ENCODE peak calls at places on chromosomes 16 and 17, in five cellular contexts. Q, N, Y, E and D are unnamed samples.

GRCh38 chr16:30085247-30085646 is 6.5 kb downstream of the TBX6 start:
- DNase-seq in E (peak), Q (no peak), Y (no peak), N (no peak), D (no peak)

GRCh38 chr17:61203765-61204164 is 195.9 kb upstream of the TBX2 start:
- DNase-seq in N (no peak), E (no peak), Y (no peak), Q (no peak), D (no peak)

GRCh38 chr17:40486513-40487370 is 14.7 kb downstream of the TNS4 start:
- DNase-seq in E (peak), N (peak), Q (no peak), Y (peak), D (peak)

GRCh38 chr17:17055286-17056166 is 13.3 kb downstream of the MPRIP start:
- DNase-seq in Y (no peak), Q (no peak), E (no peak), N (no peak), D (no peak)

GRCh38 chr16:83768976-83769375 is 38.8 kb upstream of the HSBP1 start:
- DNase-seq in E (no peak), Y (no peak), Q (no peak), N (no peak), D (peak)

GRCh38 chr16:71709231-71709781 is 15.2 kb downstream of the PHLPP2 start:
- DNase-seq in E (peak), Y (peak), N (peak), Q (no peak), D (peak)

GRCh38 chr17:10499950-10500349 is 18.4 kb downstream of the MYH1 start:
- DNase-seq in E (no peak), Q (no peak), N (peak), Y (no peak), D (no peak)

GRCh38 chr17:61416540-61417363 is 17.1 kb downstream of the TBX2 start:
- DNase-seq in E (peak), N (peak), Q (peak), Y (peak), D (peak)

GRCh38 chr17:81713004-81713555 is 996 bp downstream of the SLC25A10 start:
- DNase-seq in Q (no peak), E (no peak), N (no peak), Y (no peak), D (no peak)

DNA sequence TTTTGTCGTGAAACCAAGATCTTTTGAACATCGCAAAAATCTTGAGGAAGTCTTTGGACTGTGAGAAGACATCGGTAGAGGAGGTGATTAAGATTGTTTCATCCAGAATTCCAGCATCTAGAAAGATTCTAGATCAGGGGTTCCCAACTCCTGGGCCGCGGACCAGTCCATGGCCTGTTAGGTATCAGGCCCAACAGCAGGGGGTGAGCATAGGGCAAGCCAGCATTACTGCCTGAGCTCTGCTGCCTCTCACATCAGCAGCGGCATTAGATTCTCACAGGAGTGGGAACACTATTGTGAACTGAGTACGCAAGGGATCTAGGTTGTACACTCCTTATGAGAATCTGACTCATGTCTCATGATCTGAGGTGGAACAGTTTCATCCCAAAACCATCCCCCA is 600.6 kb upstream of the CDH11 start:
- DNase-seq in N (no peak), E (no peak), Q (no peak), Y (no peak), D (no peak)
- TF ChIP-seq CTCF in N (no peak), E (no peak), Q (no peak), Y (no peak), D (no peak)

DNA sequence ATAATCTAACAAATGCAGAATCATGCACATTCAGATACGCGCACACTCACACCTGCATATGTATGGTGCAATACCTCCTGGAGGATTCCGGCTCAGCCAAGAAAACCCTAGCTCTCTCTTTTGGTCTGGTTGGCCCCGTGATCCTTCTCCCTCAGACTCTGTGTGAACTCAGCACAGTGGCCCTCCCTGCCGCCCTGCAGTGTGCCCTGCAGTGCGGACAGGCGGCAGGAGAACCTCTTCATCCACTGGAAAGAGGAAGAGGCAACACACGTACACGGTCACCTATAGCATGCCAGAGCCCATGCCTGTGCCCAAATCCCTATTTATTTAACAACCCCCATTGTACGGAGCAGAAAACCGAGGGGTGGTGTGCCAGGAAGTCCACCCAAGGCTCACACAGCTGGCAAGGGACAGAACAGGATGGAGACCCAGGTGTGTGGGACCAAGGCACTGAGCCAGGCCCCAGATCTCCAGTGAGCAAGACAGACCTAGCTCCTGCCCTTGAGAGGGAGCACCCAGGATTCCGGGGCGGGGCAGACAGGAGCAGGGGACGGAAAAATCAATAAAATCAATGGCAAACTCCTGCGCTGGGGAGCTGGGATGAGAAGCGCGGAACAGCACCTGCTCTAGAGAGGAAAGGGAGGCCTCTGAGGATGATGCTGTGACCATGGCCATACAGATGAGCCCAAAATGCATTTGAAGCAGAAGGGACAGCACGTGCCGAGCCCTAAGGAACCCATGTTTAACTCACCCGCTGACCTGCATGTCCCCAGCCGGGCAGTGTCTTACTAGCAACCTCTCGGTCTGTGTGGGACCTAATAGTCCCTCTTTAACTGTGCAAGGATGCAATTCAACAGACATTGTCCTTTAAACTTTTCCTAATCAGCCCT is 54.7 kb upstream of the CIBAR2 start:
- DNase-seq in N (no peak), Q (no peak), Y (no peak), E (no peak), D (no peak)
- H3K4me3 ChIP-seq in N (no peak), Q (no peak), Y (no peak), E (no peak), D (no peak)

DNA sequence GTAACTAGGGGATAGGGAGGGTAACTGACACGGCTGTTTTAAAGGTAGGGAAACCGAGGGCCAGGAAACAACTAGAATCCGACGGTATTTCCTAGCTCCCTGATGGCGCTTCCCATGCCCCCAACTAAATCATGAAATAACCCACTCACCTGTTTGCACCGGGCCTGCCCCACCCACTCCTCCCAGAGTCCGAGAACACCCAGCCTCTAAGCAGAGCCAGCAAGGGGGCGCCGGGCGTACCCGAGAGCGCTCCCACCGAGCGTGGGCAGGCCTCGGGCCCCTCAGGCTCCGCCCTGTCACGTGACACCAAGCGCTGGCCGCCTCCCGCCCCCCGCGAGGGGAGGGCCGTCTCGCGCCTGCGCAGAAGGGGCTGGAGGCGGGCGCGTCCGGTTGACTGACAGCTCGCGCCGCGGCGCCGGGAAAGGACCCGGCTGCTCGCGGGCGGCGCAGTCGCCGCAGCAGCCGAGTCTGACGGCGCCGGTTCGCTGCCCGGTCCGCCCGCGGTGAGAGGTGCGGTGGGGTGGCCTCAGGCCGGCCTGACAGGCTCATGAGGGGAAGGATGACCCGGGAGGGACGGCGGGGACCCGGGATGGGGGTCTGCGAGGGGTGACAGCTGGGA is at the start of gene KIAA0513:
- DNase-seq in E (peak), N (peak), Y (peak), Q (no peak), D (peak)
- TF ChIP-seq CTCF in E (peak), N (no peak), Y (peak), Q (peak), D (no peak)

GRCh38 chr16:68282064-68282452 is 17.7 kb downstream of the SLC7A6 start:
- DNase-seq in N (no peak), Y (no peak), E (no peak), Q (no peak), D (no peak)

GRCh38 chr16:68283840-68284595 is 19.7 kb downstream of the SLC7A6 start:
- DNase-seq in E (no peak), Y (no peak), Q (no peak), N (peak), D (no peak)

GRCh38 chr16:68281368-68282063 is 17.2 kb downstream of the SLC7A6 start:
- DNase-seq in Q (no peak), N (no peak), E (no peak), Y (no peak), D (no peak)

GRCh38 chr16:68284847-68285246 is 20.5 kb downstream of the SLC7A6 start:
- DNase-seq in N (no peak), Y (no peak), Q (no peak), E (no peak), D (no peak)

DNA sequence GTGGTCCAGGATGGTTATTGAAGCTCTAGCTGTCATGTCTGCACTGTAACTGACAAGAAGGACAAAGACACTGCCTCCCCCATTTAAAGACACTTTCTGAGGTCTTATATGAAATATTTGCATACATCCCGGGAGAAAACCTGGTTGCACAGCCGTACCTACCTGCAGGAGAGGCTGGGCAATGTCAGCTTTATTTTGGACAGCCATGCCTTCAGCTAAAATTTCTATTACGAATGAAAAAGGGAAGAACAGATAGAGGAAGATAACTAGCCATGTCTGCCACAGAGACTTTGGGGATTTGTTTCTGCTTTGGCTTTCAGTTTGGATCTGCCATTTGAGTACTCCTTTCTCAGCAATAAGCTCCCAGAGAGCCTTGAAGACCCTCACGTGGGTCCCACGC is 19.0 kb downstream of the SLC7A6 start:
- DNase-seq in Y (no peak), Q (no peak), N (no peak), E (no peak), D (no peak)
- H3K4me3 ChIP-seq in Y (no peak), Q (no peak), N (no peak), E (no peak), D (no peak)

GRCh38 chr17:76025294-76025693 is 1.8 kb downstream of the EVPL start:
- DNase-seq in N (no peak), Q (no peak), Y (no peak), E (no peak), D (no peak)

GRCh38 chr17:76023900-76024237 is 3.2 kb downstream of the EVPL start:
- DNase-seq in N (no peak), Y (no peak), E (no peak), Q (no peak), D (no peak)

GRCh38 chr17:76022973-76023899 is 3.9 kb downstream of the EVPL start:
- DNase-seq in Y (no peak), Q (no peak), E (no peak), N (no peak), D (no peak)

GRCh38 chr17:76022285-76022684 is 4.8 kb downstream of the EVPL start:
- DNase-seq in Q (no peak), Y (no peak), N (no peak), E (no peak), D (no peak)

GRCh38 chr17:76024353-76024752 is 2.8 kb downstream of the EVPL start:
- DNase-seq in N (no peak), Y (no peak), Q (no peak), E (no peak), D (no peak)
- TF ChIP-seq CTCF in N (no peak), Y (no peak), Q (no peak), E (no peak), D (no peak)

GRCh38 chr16:67190041-67190440 is at the start of gene EXOC3L1:
- DNase-seq in Q (no peak), E (no peak), N (no peak), Y (no peak), D (no peak)

GRCh38 chr16:67192781-67193260 is 866 bp downstream of the E2F4 start:
- DNase-seq in Q (no peak), N (no peak), Y (no peak), E (no peak), D (no peak)

GRCh38 chr16:67191995-67192681 is at the start of gene E2F4:
- DNase-seq in N (peak), Y (peak), Q (no peak), E (peak), D (peak)

GRCh38 chr16:67190448-67191399 is 788 bp upstream of the EXOC3L1 start:
- DNase-seq in E (peak), Y (peak), N (no peak), Q (no peak), D (peak)

GRCh38 chr16:67191410-67191994 is 453 bp upstream of the E2F4 start:
- DNase-seq in Y (no peak), Q (no peak), E (no peak), N (no peak), D (no peak)
- H3K4me3 ChIP-seq in Y (peak), Q (peak), E (peak), N (peak), D (peak)

GRCh38 chr16:31214705-31215286 is 877 bp downstream of the TRIM72 start:
- DNase-seq in N (no peak), Q (no peak), E (no peak), Y (no peak), D (no peak)
- TF ChIP-seq CTCF in N (no peak), Q (no peak), E (no peak), Y (no peak), D (no peak)

GRCh38 chr17:65183736-65184135 is 46.6 kb downstream of the RGS9 start:
- DNase-seq in E (peak), Y (peak), N (no peak), Q (no peak), D (peak)

GRCh38 chr17:65185686-65186382 is 48.7 kb downstream of the RGS9 start:
- DNase-seq in N (no peak), Q (no peak), Y (no peak), E (no peak), D (no peak)

GRCh38 chr17:65185060-65185459 is 47.9 kb downstream of the RGS9 start:
- DNase-seq in Y (no peak), Q (no peak), E (no peak), N (no peak), D (no peak)

GRCh38 chr17:65182233-65182632 is 45.1 kb downstream of the RGS9 start:
- DNase-seq in E (no peak), Q (no peak), Y (no peak), N (no peak), D (no peak)

DNA sequence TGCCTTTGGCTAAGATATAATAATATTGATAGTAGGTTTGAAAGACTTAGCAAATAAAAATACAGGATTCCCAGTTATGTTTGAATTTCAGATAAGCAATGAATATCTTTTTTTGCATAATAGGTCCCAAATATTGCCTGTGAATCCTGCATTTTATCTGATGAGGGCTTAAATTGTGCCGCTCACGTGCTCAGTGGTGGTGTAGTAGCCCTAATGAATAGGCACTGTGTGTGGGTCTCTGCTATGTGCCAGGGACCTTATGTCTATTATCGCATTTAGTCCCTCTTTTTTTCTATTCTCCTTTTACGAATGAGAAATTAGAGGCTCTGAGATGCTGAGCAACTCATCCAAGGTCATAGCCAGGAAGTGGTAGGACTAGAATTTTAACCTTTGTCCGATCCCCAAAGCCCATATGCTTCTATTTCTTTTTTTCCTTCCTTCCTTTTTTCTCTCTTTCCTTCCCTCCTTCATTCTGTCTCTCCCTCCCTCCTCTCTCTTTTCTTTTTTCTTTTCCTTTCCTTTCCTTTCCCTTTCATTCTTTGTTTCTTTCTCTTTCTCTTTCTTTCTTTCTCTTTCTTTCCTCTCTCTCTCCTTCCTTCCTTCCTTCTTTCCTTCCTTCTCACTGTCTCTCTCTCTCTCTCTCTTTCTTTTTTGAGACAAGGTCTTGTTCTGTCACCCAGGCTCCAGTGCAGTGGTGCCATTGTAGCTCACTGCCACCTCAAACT is 47.2 kb downstream of the RGS9 start:
- DNase-seq in N (no peak), E (no peak), Q (no peak), Y (no peak), D (no peak)
- H3K4me3 ChIP-seq in N (no peak), E (no peak), Q (no peak), Y (no peak), D (no peak)